ENCODE peak calls at places on chromosomes 1 and 21, in ten cellular contexts. Z, V, S, J, W, K, A, R, O and T are unnamed samples.

GRCh38 chr1:229625893-229626831 is at the start of the genes TAF5L and URB2:
- DNase-seq in Z (peak), V (peak), S (peak), J (peak), W (peak), K (peak), A (peak), R (peak), O (peak), T (peak)

GRCh38 chr21:36425286-36425685 is 40.1 kb downstream of the CHAF1B start:
- DNase-seq in Z (no peak), V (peak), S (no peak), J (no peak), W (no peak), K (no peak), A (no peak), R (no peak), O (no peak), T (no peak)

GRCh38 chr1:154730251-154730650 is 122.3 kb upstream of the ADAR start:
- DNase-seq in Z (no peak), V (peak), S (peak), J (no peak), W (no peak), K (peak), A (peak), R (no peak), O (no peak), T (peak)

GRCh38 chr1:77545970-77546369 is 136.5 kb downstream of the ZZZ3 start:
- DNase-seq in Z (no peak), V (peak), S (no peak), J (no peak), W (no peak), K (no peak), A (no peak), R (no peak), O (no peak), T (no peak)

GRCh38 chr1:33130297-33130696 is 49.3 kb downstream of the AZIN2 start:
- DNase-seq in Z (no peak), V (no peak), S (no peak), J (no peak), W (no peak), K (no peak), A (peak), R (no peak), O (peak), T (no peak)

GRCh38 chr1:49048188-49048587 is 271.5 kb upstream of the BEND5 start:
- DNase-seq in Z (no peak), V (no peak), S (no peak), J (no peak), W (no peak), K (no peak), A (no peak), R (no peak), O (no peak), T (no peak)

GRCh38 chr1:199422206-199422605 is 605.3 kb upstream of the NR5A2 start:
- DNase-seq in Z (no peak), V (peak), S (no peak), J (no peak), W (no peak), K (peak), A (peak), R (no peak), O (no peak), T (no peak)

GRCh38 chr1:170175477-170175876 is 29.7 kb downstream of the NTMT2 start:
- DNase-seq in Z (no peak), V (no peak), S (no peak), J (no peak), W (no peak), K (no peak), A (no peak), R (no peak), O (no peak), T (no peak)